ENCODE peak calls at places on chromosomes 7 and 10, in ten cellular contexts. L is mammary epithelial cell, H is Karpas-422, V is OCI-LY7, P is hepatocyte, M is IMR-90, X is H1, C is neural progenitor cell, T is GM23248, B is astrocyte. N is an unnamed sample.
A peak's percentile ranks its signal among the peaks of the same experiment; 100 is the strongest.

GRCh38 chr7:1844956-1845390 is 174.9 kb downstream of the ELFN1 start:
- DNase-seq in L (no peak), H (no peak), V (no peak), P (no peak), M (no peak), X (no peak), C (no peak), T (no peak), B (no peak), N (no peak)

GRCh38 chr7:50119815-50120637 is 27.0 kb upstream of the ZPBP start:
- DNase-seq in L (no peak), H (peak; percentile 78), V (peak; percentile 80), P (peak; percentile 8), M (no peak), X (peak; percentile 53), C (peak; percentile 61), T (no peak), B (no peak), N (no peak)

GRCh38 chr10:85047979-85048378 is 719.6 kb downstream of the CCSER2 start:
- DNase-seq in L (no peak), H (no peak), V (no peak), P (no peak), M (no peak), X (no peak), C (no peak), T (no peak), B (no peak), N (no peak)

GRCh38 chr7:121753965-121754364 is 119.0 kb upstream of the PTPRZ1 start:
- DNase-seq in L (no peak), H (no peak), V (no peak), P (no peak), M (no peak), X (no peak), C (no peak), T (no peak), B (no peak), N (no peak)

GRCh38 chr10:108755661-108756060 is 1167.7 kb downstream of the XPNPEP1 start:
- DNase-seq in L (no peak), H (no peak), V (no peak), P (no peak), M (no peak), X (no peak), C (no peak), T (peak; percentile 20), B (peak; percentile 85), N (peak; percentile 87)

GRCh38 chr10:111076682-111077661 is at the start of gene ADRA2A:
- DNase-seq in L (peak; percentile 41), H (no peak), V (no peak), P (peak; percentile 74), M (peak; percentile 15), X (peak; percentile 79), C (peak; percentile 88), T (peak; percentile 91), B (peak; percentile 28), N (peak; percentile 40)

GRCh38 chr10:74177140-74177677 is 26.2 kb downstream of the ADK start:
- DNase-seq in L (peak; percentile 68), H (peak; percentile 72), V (peak; percentile 43), P (peak; percentile 78), M (peak; percentile 17), X (no peak), C (no peak), T (peak; percentile 86), B (no peak), N (peak; percentile 37)

GRCh38 chr7:77797734-77798393 is 370 bp downstream of the TMEM60 start:
- DNase-seq in L (no peak), H (peak; percentile 49), V (no peak), P (no peak), M (peak; percentile 34), X (no peak), C (peak; percentile 78), T (peak; percentile 68), B (no peak), N (no peak)

GRCh38 chr7:111240371-111240770 is 149.4 kb downstream of the LRRN3 start:
- DNase-seq in L (no peak), H (no peak), V (no peak), P (no peak), M (no peak), X (no peak), C (no peak), T (no peak), B (no peak), N (no peak)

DNA sequence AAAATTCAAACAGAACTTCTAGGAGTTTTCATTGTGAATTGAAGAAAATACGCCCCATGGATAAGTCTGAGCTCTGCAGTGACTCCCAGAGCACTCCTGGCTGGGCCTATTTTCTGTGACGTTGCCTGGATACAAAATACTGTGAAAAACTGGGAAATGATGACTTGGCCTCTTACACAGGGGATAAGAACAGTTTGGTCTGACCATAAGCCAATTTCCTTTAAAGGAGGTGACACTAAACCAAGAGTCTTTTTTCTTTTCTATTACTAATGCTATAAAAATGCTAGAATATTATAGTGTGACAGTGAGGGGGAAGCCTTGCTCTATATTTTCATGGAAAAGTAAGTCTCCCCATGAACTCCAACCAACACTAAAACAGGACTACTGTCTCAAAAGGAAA is 45.6 kb downstream of the MYOF start:
- DNase-seq in L (peak; percentile 77), H (no peak), V (no peak), P (peak; percentile 77), M (peak; percentile 97), X (no peak), C (no peak), T (peak; percentile 97), B (peak; percentile 99), N (peak; percentile 99)
- H3K4me3 ChIP-seq in L (peak overlapping the region; percentile 18), H (no peak overlapping the region), V (no peak overlapping the region), P (no peak overlapping the region), M (no peak overlapping the region), X (no peak overlapping the region), C (no peak overlapping the region), T (peak overlapping the region; percentile 51), B (peak overlapping the region; percentile 33), N (peak overlapping the region; percentile 22)

GRCh38 chr10:79192677-79193003 is 123.9 kb downstream of the ZMIZ1 start:
- DNase-seq in L (peak; percentile 39), H (no peak), V (no peak), P (no peak), M (peak; percentile 73), X (no peak), C (no peak), T (peak; percentile 88), B (peak; percentile 62), N (peak; percentile 56)
- H3K4me1 ChIP-seq in L (peaks cover 58% of the 10 kb centered on the region), H (peaks cover 67% of the 10 kb centered on the region), V (peaks cover 47% of the 10 kb centered on the region), P (peaks cover 14% of the 10 kb centered on the region), M (peaks cover 48% of the 10 kb centered on the region), X (peaks cover 5% of the 10 kb centered on the region), C (peaks cover 19% of the 10 kb centered on the region), T (peaks cover 53% of the 10 kb centered on the region), B (peaks cover 49% of the 10 kb centered on the region), N (peaks cover 41% of the 10 kb centered on the region)

GRCh38 chr10:8136745-8137144 is 82.3 kb downstream of the GATA3 start:
- DNase-seq in L (no peak), H (no peak), V (no peak), P (no peak), M (no peak), X (no peak), C (no peak), T (no peak), B (no peak), N (no peak)

GRCh38 chr10:8138471-8138870 is 84.0 kb downstream of the GATA3 start:
- DNase-seq in L (peak; percentile 83), H (no peak), V (no peak), P (no peak), M (peak; percentile 10), X (no peak), C (no peak), T (peak; percentile 20), B (peak; percentile 80), N (peak; percentile 85)

GRCh38 chr10:8133146-8133545 is 78.7 kb downstream of the GATA3 start:
- DNase-seq in L (peak; percentile 32), H (no peak), V (no peak), P (no peak), M (no peak), X (no peak), C (no peak), T (no peak), B (peak; percentile 49), N (no peak)

GRCh38 chr10:8137272-8137680 is 82.8 kb downstream of the GATA3 start:
- DNase-seq in L (no peak), H (no peak), V (no peak), P (no peak), M (no peak), X (no peak), C (no peak), T (no peak), B (no peak), N (no peak)

GRCh38 chr10:8137726-8138125 is 83.2 kb downstream of the GATA3 start:
- DNase-seq in L (no peak), H (no peak), V (no peak), P (no peak), M (no peak), X (no peak), C (no peak), T (no peak), B (no peak), N (no peak)
- H2AFZ ChIP-seq in L (no peak overlapping the region), H (no peak overlapping the region), V (no peak overlapping the region), P (no peak overlapping the region), M (no peak overlapping the region), X (peak overlapping the region; percentile 11), C (no peak overlapping the region), T (no peak overlapping the region), B (no peak overlapping the region), N (no peak overlapping the region)

GRCh38 chr10:126667568-126667967 is 2.9 kb downstream of the C10orf90 start:
- DNase-seq in L (no peak), H (no peak), V (no peak), P (no peak), M (no peak), X (no peak), C (no peak), T (no peak), B (no peak), N (no peak)

GRCh38 chr10:126669188-126669587 is 1.3 kb downstream of the C10orf90 start:
- DNase-seq in L (no peak), H (no peak), V (no peak), P (no peak), M (no peak), X (no peak), C (no peak), T (no peak), B (no peak), N (no peak)

GRCh38 chr10:126670886-126671285 is 393 bp upstream of the C10orf90 start:
- DNase-seq in L (no peak), H (no peak), V (no peak), P (no peak), M (no peak), X (no peak), C (no peak), T (no peak), B (no peak), N (no peak)

GRCh38 chr10:126670056-126670743 is at the start of gene C10orf90:
- DNase-seq in L (no peak), H (no peak), V (no peak), P (no peak), M (no peak), X (no peak), C (no peak), T (no peak), B (no peak), N (no peak)

GRCh38 chr10:126668505-126668904 is 2.0 kb downstream of the C10orf90 start:
- DNase-seq in L (no peak), H (no peak), V (no peak), P (no peak), M (no peak), X (no peak), C (no peak), T (no peak), B (no peak), N (no peak)
- H3K4me3 ChIP-seq in L (no peak overlapping the region), H (no peak overlapping the region), V (no peak overlapping the region), P (no peak overlapping the region), M (no peak overlapping the region), X (no peak overlapping the region), C (no peak overlapping the region), T (no peak overlapping the region), B (no peak overlapping the region), N (no peak overlapping the region)

N was measured in fibroblast of lung.